ENCODE peak calls at places on chromosomes 2 and 18, in four cellular contexts. Q, M, F and T are unnamed samples.

GRCh38 chr18:53937037-53937436 is 287.4 kb downstream of the MBD2 start:
- DNase-seq in F (no peak), Q (no peak), M (no peak), T (no peak)

GRCh38 chr2:8543412-8544167 is 138.3 kb upstream of the ID2 start:
- DNase-seq in F (peak), M (peak), Q (no peak), T (no peak)

GRCh38 chr2:28423856-28424605 is 31.4 kb downstream of the FOSL2 start:
- DNase-seq in F (no peak), Q (no peak), M (no peak), T (no peak)

GRCh38 chr2:106566050-106566449 is 78.9 kb downstream of the CD8B2 start:
- DNase-seq in M (peak), Q (no peak), F (no peak), T (no peak)

GRCh38 chr18:72470391-72470790 is 73.8 kb downstream of the CBLN2 start:
- DNase-seq in F (no peak), M (no peak), Q (no peak), T (no peak)

GRCh38 chr2:72883356-72883962 is 3.7 kb upstream of the SPR start:
- DNase-seq in F (no peak), M (no peak), Q (no peak), T (peak)

GRCh38 chr2:64675860-64676259 is 22.1 kb upstream of the SERTAD2 start:
- DNase-seq in F (no peak), Q (peak), M (no peak), T (no peak)

GRCh38 chr2:40455661-40456060 is 3.8 kb upstream of the SLC8A1 start:
- DNase-seq in Q (no peak), M (no peak), F (no peak), T (no peak)

GRCh38 chr2:64504774-64505720 is 19.1 kb upstream of the AFTPH start:
- DNase-seq in M (no peak), Q (no peak), F (no peak), T (no peak)

GRCh38 chr2:242030226-242030575 is 160.7 kb downstream of the RTP5 start:
- DNase-seq in Q (no peak), M (no peak), F (no peak), T (no peak)

GRCh38 chr2:43276517-43276931 is 50.1 kb upstream of the ZFP36L2 start:
- DNase-seq in M (no peak), F (no peak), Q (no peak), T (no peak)

GRCh38 chr2:73985318-73986084 is 791 bp downstream of the TET3 start:
- DNase-seq in F (no peak), M (no peak), Q (no peak), T (no peak)